ENCODE peak calls at places on chromosomes 5 and 9, in four cellular contexts. One of them, this sample, is unnamed.

GRCh38 chr5:91141642-91142041 is 241.5 kb downstream of the ARRDC3 start:
- DNase-seq in GM12878: no peak
- DNase-seq in WTC11: no peak
- DNase-seq in K562: no peak
- DNase-seq in this sample: no peak

GRCh38 chr5:127442085-127442484 is 75.4 kb upstream of the PRRC1 start:
- DNase-seq in WTC11: no peak
- DNase-seq in GM12878: no peak
- DNase-seq in K562: peak; percentile 5
- DNase-seq in this sample: no peak

GRCh38 chr5:82277613-82277986 is 554 bp downstream of the RPS23 start:
- DNase-seq in GM12878: no peak
- DNase-seq in WTC11: no peak
- DNase-seq in K562: no peak
- DNase-seq in this sample: no peak

GRCh38 chr9:128274245-128274644 is 1.6 kb downstream of the GOLGA2 start:
- DNase-seq in K562: no peak
- DNase-seq in WTC11: no peak
- DNase-seq in GM12878: no peak
- DNase-seq in this sample: no peak

GRCh38 chr9:72539824-72540347 is 18.5 kb downstream of the TMC1 start:
- DNase-seq in WTC11: peak; percentile 14
- DNase-seq in K562: peak; percentile 78
- DNase-seq in GM12878: no peak
- DNase-seq in this sample: no peak

GRCh38 chr5:30034870-30035269 is 1158.6 kb upstream of the CDH6 start:
- DNase-seq in K562: no peak
- DNase-seq in WTC11: no peak
- DNase-seq in GM12878: no peak
- DNase-seq in this sample: no peak

GRCh38 chr9:124696101-124696500 is 75.0 kb downstream of the NR6A1 start:
- DNase-seq in GM12878: no peak
- DNase-seq in K562: no peak
- DNase-seq in WTC11: no peak
- DNase-seq in this sample: peak; percentile 33

GRCh38 chr5:61344187-61344944 is 12.3 kb downstream of the ZSWIM6 start:
- DNase-seq in GM12878: no peak
- DNase-seq in WTC11: no peak
- DNase-seq in K562: no peak
- DNase-seq in this sample: no peak

GRCh38 chr5:135039526-135040296 is 5.7 kb upstream of the PITX1 start:
- DNase-seq in GM12878: no peak
- DNase-seq in K562: no peak
- DNase-seq in WTC11: peak; percentile 61
- DNase-seq in this sample: no peak

GRCh38 chr9:93258818-93259489 is 75.0 kb downstream of the WNK2 start:
- DNase-seq in WTC11: peak; percentile 10
- DNase-seq in GM12878: no peak
- DNase-seq in K562: no peak
- DNase-seq in this sample: no peak

GRCh38 chr5:72036951-72037350 is 70.3 kb upstream of the MAP1B start:
- DNase-seq in WTC11: no peak
- DNase-seq in GM12878: no peak
- DNase-seq in K562: no peak
- DNase-seq in this sample: no peak

GRCh38 chr5:142151436-142152382 is 43.1 kb downstream of the NDFIP1 start:
- DNase-seq in K562: peak; percentile 76
- DNase-seq in GM12878: peak; percentile 2
- DNase-seq in WTC11: peak; percentile 41
- DNase-seq in this sample: peak; percentile 48

GRCh38 chr5:130514984-130515690 is 610.9 kb downstream of the CHSY3 start:
- DNase-seq in K562: no peak
- DNase-seq in GM12878: no peak
- DNase-seq in WTC11: no peak
- DNase-seq in this sample: no peak

GRCh38 chr5:158422653-158423505 is 563.9 kb upstream of the CLINT1 start:
- DNase-seq in GM12878: no peak
- DNase-seq in WTC11: no peak
- DNase-seq in K562: no peak
- DNase-seq in this sample: no peak

GRCh38 chr5:62143268-62144229 is 162.5 kb upstream of the KIF2A start:
- DNase-seq in GM12878: no peak
- DNase-seq in K562: peak; percentile 38
- DNase-seq in WTC11: no peak
- DNase-seq in this sample: peak; percentile 13

GRCh38 chr5:122126177-122126701 is 3.1 kb upstream of the ZNF474 start:
- DNase-seq in WTC11: no peak
- DNase-seq in GM12878: no peak
- DNase-seq in K562: peak; percentile 93
- DNase-seq in this sample: no peak

GRCh38 chr5:158958048-158958994 is 141.4 kb downstream of the EBF1 start:
- DNase-seq in WTC11: peak; percentile 29
- DNase-seq in K562: no peak
- DNase-seq in GM12878: peak; percentile 78
- DNase-seq in this sample: no peak

GRCh38 chr9:136687721-136688223 is 515 bp upstream of the AGPAT2 start:
- DNase-seq in GM12878: no peak
- DNase-seq in WTC11: no peak
- DNase-seq in K562: peak; percentile 56
- DNase-seq in this sample: no peak

GRCh38 chr5:56123531-56124243 is 109.4 kb downstream of the ANKRD55 start:
- DNase-seq in K562: peak; percentile 100
- DNase-seq in WTC11: peak; percentile 49
- DNase-seq in GM12878: no peak
- DNase-seq in this sample: peak; percentile 99

GRCh38 chr9:138099803-138100598 is 222.4 kb downstream of the CACNA1B start:
- DNase-seq in WTC11: no peak
- DNase-seq in K562: no peak
- DNase-seq in GM12878: no peak
- DNase-seq in this sample: no peak

GRCh38 chr9:92634712-92635605 is 35.0 kb downstream of the IPPK start:
- DNase-seq in WTC11: peak; percentile 95
- DNase-seq in K562: peak; percentile 83
- DNase-seq in GM12878: peak; percentile 15
- DNase-seq in this sample: peak; percentile 55

GRCh38 chr9:132478353-132478752 is 68.3 kb downstream of the CFAP77 start:
- DNase-seq in WTC11: no peak
- DNase-seq in K562: no peak
- DNase-seq in GM12878: no peak
- DNase-seq in this sample: no peak

GRCh38 chr5:143128412-143129071 is 274.9 kb downstream of the NR3C1 start:
- DNase-seq in K562: no peak
- DNase-seq in WTC11: no peak
- DNase-seq in GM12878: no peak
- DNase-seq in this sample: no peak

GRCh38 chr9:99606955-99607354 is 214.7 kb upstream of the NR4A3 start:
- DNase-seq in K562: no peak
- DNase-seq in GM12878: no peak
- DNase-seq in WTC11: no peak
- DNase-seq in this sample: no peak

GRCh38 chr5:1297243-1297642 is 2.4 kb upstream of the TERT start:
- DNase-seq in WTC11: no peak
- DNase-seq in GM12878: no peak
- DNase-seq in K562: no peak
- DNase-seq in this sample: no peak

GRCh38 chr5:1914471-1914870 is 31.7 kb upstream of the IRX4 start:
- DNase-seq in WTC11: no peak
- DNase-seq in K562: no peak
- DNase-seq in GM12878: no peak
- DNase-seq in this sample: no peak

GRCh38 chr9:133100518-133101355 is 20.3 kb downstream of the RALGDS start:
- DNase-seq in K562: no peak
- DNase-seq in WTC11: no peak
- DNase-seq in GM12878: no peak
- DNase-seq in this sample: no peak

GRCh38 chr5:124570285-124571035 is 176.0 kb downstream of the ZNF608 start:
- DNase-seq in GM12878: no peak
- DNase-seq in K562: no peak
- DNase-seq in WTC11: no peak
- DNase-seq in this sample: no peak

GRCh38 chr5:108216890-108217289 is 165.0 kb downstream of the FBXL17 start:
- DNase-seq in WTC11: no peak
- DNase-seq in GM12878: no peak
- DNase-seq in K562: no peak
- DNase-seq in this sample: peak; percentile 2

GRCh38 chr5:126234563-126235195 is 188.5 kb upstream of the GRAMD2B start:
- DNase-seq in K562: peak; percentile 20
- DNase-seq in WTC11: peak; percentile 31
- DNase-seq in GM12878: no peak
- DNase-seq in this sample: peak; percentile 13

GRCh38 chr9:132670359-132670815 is at the start of gene GTF3C4:
- DNase-seq in WTC11: peak; percentile 81
- DNase-seq in GM12878: no peak
- DNase-seq in K562: peak; percentile 91
- DNase-seq in this sample: no peak

GRCh38 chr9:119052339-119053030 is 316.8 kb downstream of the BRINP1 start:
- DNase-seq in K562: no peak
- DNase-seq in WTC11: no peak
- DNase-seq in GM12878: no peak
- DNase-seq in this sample: no peak

GRCh38 chr5:64384761-64385160 is 121.1 kb upstream of the RGS7BP start:
- DNase-seq in WTC11: peak; percentile 24
- DNase-seq in GM12878: no peak
- DNase-seq in K562: peak; percentile 1
- DNase-seq in this sample: peak; percentile 12

GRCh38 chr5:149435015-149435376 is 55.9 kb upstream of the IL17B start:
- DNase-seq in K562: no peak
- DNase-seq in WTC11: no peak
- DNase-seq in GM12878: no peak
- DNase-seq in this sample: no peak

GRCh38 chr9:71816782-71817549 is 48.7 kb upstream of the CEMIP2 start:
- DNase-seq in K562: no peak
- DNase-seq in GM12878: no peak
- DNase-seq in WTC11: no peak
- DNase-seq in this sample: no peak

GRCh38 chr5:175288048-175288621 is 155.8 kb downstream of the DRD1 start:
- DNase-seq in WTC11: no peak
- DNase-seq in GM12878: no peak
- DNase-seq in K562: no peak
- DNase-seq in this sample: no peak

GRCh38 chr5:111772456-111772855 is 15.5 kb upstream of the NREP start:
- DNase-seq in WTC11: peak; percentile 63
- DNase-seq in K562: no peak
- DNase-seq in GM12878: no peak
- DNase-seq in this sample: no peak

GRCh38 chr9:7452378-7452777 is 347.2 kb downstream of the DMAC1 start:
- DNase-seq in WTC11: no peak
- DNase-seq in K562: no peak
- DNase-seq in GM12878: no peak
- DNase-seq in this sample: no peak

GRCh38 chr5:14011089-14012004 is 66.9 kb upstream of the DNAH5 start:
- DNase-seq in K562: peak; percentile 87
- DNase-seq in GM12878: no peak
- DNase-seq in WTC11: peak; percentile 94
- DNase-seq in this sample: peak; percentile 78

GRCh38 chr5:180646963-180647305 is 2.5 kb downstream of the FLT4 start:
- DNase-seq in K562: no peak
- DNase-seq in WTC11: no peak
- DNase-seq in GM12878: no peak
- DNase-seq in this sample: no peak
- TF ChIP-seq TCF7 in K562: no peak
- TF ChIP-seq TCF7 in WTC11: no peak
- TF ChIP-seq TCF7 in GM12878: no peak
- TF ChIP-seq TCF7 in this sample: no peak

GRCh38 chr5:115028557-115028956 is 141.2 kb downstream of the TRIM36 start:
- DNase-seq in GM12878: no peak
- DNase-seq in WTC11: no peak
- DNase-seq in K562: no peak
- DNase-seq in this sample: no peak

GRCh38 chr5:115033861-115034260 is 135.8 kb downstream of the TRIM36 start:
- DNase-seq in GM12878: no peak
- DNase-seq in WTC11: peak; percentile 55
- DNase-seq in K562: no peak
- DNase-seq in this sample: peak; percentile 6
- TF ChIP-seq CTCF in GM12878: peak; percentile 36
- TF ChIP-seq CTCF in WTC11: peak; percentile 39
- TF ChIP-seq CTCF in K562: peak; percentile 25
- TF ChIP-seq CTCF in this sample: peak; percentile 65

GRCh38 chr9:117821943-117822342 is 117.7 kb downstream of the TLR4 start:
- DNase-seq in GM12878: no peak
- DNase-seq in K562: no peak
- DNase-seq in WTC11: no peak
- DNase-seq in this sample: no peak
- TF ChIP-seq TCF7 in GM12878: no peak
- TF ChIP-seq TCF7 in K562: no peak
- TF ChIP-seq TCF7 in WTC11: no peak
- TF ChIP-seq TCF7 in this sample: no peak

DNA sequence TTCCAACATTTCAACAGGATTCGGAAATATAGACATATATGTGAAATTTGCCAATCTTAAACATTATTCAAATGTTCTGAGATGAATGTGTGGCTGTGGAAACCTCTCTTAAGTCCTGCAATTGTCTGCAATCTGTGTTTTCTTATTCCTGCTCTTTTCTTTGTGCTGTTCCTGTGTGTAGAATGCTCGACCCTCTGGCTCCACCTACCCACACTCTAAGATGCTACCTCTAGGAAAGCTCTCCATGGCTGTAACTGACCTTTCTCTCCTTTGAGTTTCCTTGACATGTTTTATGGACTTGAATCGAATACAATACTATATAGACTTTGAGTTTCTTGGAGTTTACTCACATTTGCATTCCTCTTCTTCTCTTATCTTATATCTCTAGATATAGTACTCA is 120.6 kb upstream of the ASTN2 start:
- DNase-seq in GM12878: no peak
- DNase-seq in WTC11: no peak
- DNase-seq in K562: no peak
- DNase-seq in this sample: no peak
- TF ChIP-seq CTCF in GM12878: no peak
- TF ChIP-seq CTCF in WTC11: no peak
- TF ChIP-seq CTCF in K562: no peak
- TF ChIP-seq CTCF in this sample: no peak

GRCh38 chr9:19493174-19493811 is 84.5 kb downstream of the ACER2 start:
- DNase-seq in WTC11: peak; percentile 60
- DNase-seq in GM12878: peak; percentile 11
- DNase-seq in K562: peak; percentile 40
- DNase-seq in this sample: peak; percentile 15

GRCh38 chr9:19497276-19497675 is 88.5 kb downstream of the ACER2 start:
- DNase-seq in K562: no peak
- DNase-seq in GM12878: no peak
- DNase-seq in WTC11: no peak
- DNase-seq in this sample: no peak

GRCh38 chr9:19493845-19494244 is 85.0 kb downstream of the ACER2 start:
- DNase-seq in WTC11: no peak
- DNase-seq in K562: no peak
- DNase-seq in GM12878: no peak
- DNase-seq in this sample: no peak

GRCh38 chr9:19496321-19496720 is 87.5 kb downstream of the ACER2 start:
- DNase-seq in K562: no peak
- DNase-seq in GM12878: no peak
- DNase-seq in WTC11: no peak
- DNase-seq in this sample: no peak

GRCh38 chr9:19495186-19496028 is 86.6 kb downstream of the ACER2 start:
- DNase-seq in K562: no peak
- DNase-seq in WTC11: peak; percentile 30
- DNase-seq in GM12878: no peak
- DNase-seq in this sample: no peak
- TF ChIP-seq TCF7 in K562: no peak
- TF ChIP-seq TCF7 in WTC11: no peak
- TF ChIP-seq TCF7 in GM12878: no peak
- TF ChIP-seq TCF7 in this sample: no peak